ENCODE peak calls at places on chromosome 14, in six cellular contexts. A, F, I, C, P and W are unnamed samples.

GRCh38 chr14:87181288-87181687 is 811.7 kb downstream of the GALC start:
- DNase-seq in A (no peak), F (no peak), I (no peak), C (no peak), P (no peak), W (no peak)

GRCh38 chr14:104930526-104931322 is 6.0 kb downstream of the PLD4 start:
- DNase-seq in A (no peak), F (no peak), I (no peak), C (no peak), P (no peak), W (no peak)

GRCh38 chr14:45364565-45364964 is 111.6 kb upstream of the MIS18BP1 start:
- DNase-seq in A (no peak), F (no peak), I (no peak), C (no peak), P (no peak), W (no peak)

GRCh38 chr14:26319139-26319864 is 278.5 kb downstream of the NOVA1 start:
- DNase-seq in A (no peak), F (no peak), I (no peak), C (no peak), P (no peak), W (no peak)

GRCh38 chr14:75267141-75267601 is 11.5 kb upstream of the FOS start:
- DNase-seq in A (no peak), F (no peak), I (peak), C (no peak), P (no peak), W (no peak)

GRCh38 chr14:68662395-68662794 is 130.5 kb downstream of the ZFP36L1 start:
- DNase-seq in A (no peak), F (no peak), I (no peak), C (no peak), P (no peak), W (no peak)

GRCh38 chr14:22047105-22047504 is 373.5 kb upstream of the OR4E1 start:
- DNase-seq in A (no peak), F (no peak), I (peak), C (no peak), P (no peak), W (no peak)

GRCh38 chr14:104138098-104138890 is at the start of gene KIF26A:
- DNase-seq in A (no peak), F (no peak), I (peak), C (no peak), P (peak), W (no peak)

GRCh38 chr14:70886421-70887206 is 20.6 kb upstream of the PCNX1 start:
- DNase-seq in A (no peak), F (no peak), I (no peak), C (no peak), P (no peak), W (no peak)

GRCh38 chr14:68137704-68138619 is 318.4 kb downstream of the RAD51B start:
- DNase-seq in A (no peak), F (no peak), I (peak), C (peak), P (peak), W (peak)

GRCh38 chr14:102527255-102528232 is 18.0 kb upstream of the ANKRD9 start:
- DNase-seq in A (no peak), F (no peak), I (no peak), C (no peak), P (peak), W (peak)

GRCh38 chr14:104142136-104143041 is 4.0 kb downstream of the KIF26A start:
- DNase-seq in A (no peak), F (no peak), I (no peak), C (no peak), P (no peak), W (no peak)